ENCODE peak calls at places on chromosomes 3 and 15, in nine cellular contexts. E, M, D, G, U, J, S, K and R are unnamed samples.

GRCh38 chr3:52289338-52289746 is 1.7 kb downstream of the GLYCTK start:
- DNase-seq in E (no peak), M (no peak), D (no peak), G (no peak), U (no peak), J (no peak), S (no peak), K (no peak), R (no peak)

GRCh38 chr3:87792532-87793321 is 266.1 kb downstream of the CGGBP1 start:
- DNase-seq in E (no peak), M (peak; percentile 77), D (no peak), G (no peak), U (no peak), J (no peak), S (peak; percentile 41), K (no peak), R (peak; percentile 37)

GRCh38 chr15:95604634-95605036 is 725.9 kb upstream of the NR2F2 start:
- DNase-seq in E (peak; percentile 66), M (no peak), D (no peak), G (no peak), U (no peak), J (no peak), S (no peak), K (no peak), R (peak; percentile 54)

GRCh38 chr3:18061737-18062136 is 319.3 kb upstream of the TBC1D5 start:
- DNase-seq in E (no peak), M (no peak), D (no peak), G (no peak), U (no peak), J (no peak), S (no peak), K (no peak), R (peak; percentile 23)

GRCh38 chr3:103889675-103890074 is 1454.9 kb downstream of the ZPLD1 start:
- DNase-seq in E (no peak), M (no peak), D (no peak), G (no peak), U (no peak), J (no peak), S (no peak), K (no peak), R (no peak)

GRCh38 chr15:69758291-69758771 is 305.7 kb downstream of the RPLP1 start:
- DNase-seq in E (no peak), M (no peak), D (no peak), G (no peak), U (no peak), J (no peak), S (no peak), K (no peak), R (no peak)

GRCh38 chr3:128123231-128123537 is 428 bp downstream of the RUVBL1 start:
- DNase-seq in E (no peak), M (no peak), D (no peak), G (no peak), U (no peak), J (no peak), S (no peak), K (no peak), R (no peak)

GRCh38 chr3:38453075-38453913 is at the start of gene ACVR2B:
- DNase-seq in E (no peak), M (peak; percentile 95), D (peak; percentile 66), G (peak; percentile 65), U (peak; percentile 8), J (peak; percentile 44), S (peak; percentile 91), K (peak; percentile 78), R (peak; percentile 40)